ENCODE peak calls at places on chromosomes 7 and 10, in six cellular contexts. One of them, this sample, is unnamed.

GRCh38 chr10:78688945-78689935 is 379.5 kb upstream of the ZMIZ1 start:
- DNase-seq in neural progenitor cell: peak; percentile 35
- DNase-seq in colonic mucosa: no peak
- DNase-seq in RWPE1: no peak
- DNase-seq in mammary epithelial cell: no peak
- DNase-seq in esophagus squamous epithelium: no peak
- DNase-seq in this sample: peak; percentile 53

GRCh38 chr10:61404771-61405170 is 48.4 kb downstream of the TMEM26 start:
- DNase-seq in neural progenitor cell: no peak
- DNase-seq in colonic mucosa: no peak
- DNase-seq in RWPE1: no peak
- DNase-seq in mammary epithelial cell: no peak
- DNase-seq in esophagus squamous epithelium: no peak
- DNase-seq in this sample: no peak

GRCh38 chr7:132065973-132066611 is 509.7 kb upstream of the PODXL start:
- DNase-seq in neural progenitor cell: peak; percentile 9
- DNase-seq in colonic mucosa: no peak
- DNase-seq in RWPE1: no peak
- DNase-seq in mammary epithelial cell: no peak
- DNase-seq in esophagus squamous epithelium: no peak
- DNase-seq in this sample: no peak

GRCh38 chr7:84181628-84182027 is 13.0 kb downstream of the SEMA3A start:
- DNase-seq in neural progenitor cell: no peak
- DNase-seq in colonic mucosa: no peak
- DNase-seq in RWPE1: no peak
- DNase-seq in mammary epithelial cell: no peak
- DNase-seq in esophagus squamous epithelium: no peak
- DNase-seq in this sample: no peak

GRCh38 chr10:74955796-74956195 is 129.4 kb downstream of the KAT6B start:
- DNase-seq in neural progenitor cell: no peak
- DNase-seq in colonic mucosa: no peak
- DNase-seq in RWPE1: no peak
- DNase-seq in mammary epithelial cell: no peak
- DNase-seq in esophagus squamous epithelium: no peak
- DNase-seq in this sample: no peak

GRCh38 chr7:138875794-138876193 is 77.8 kb upstream of the ATP6V0A4 start:
- DNase-seq in neural progenitor cell: no peak
- DNase-seq in colonic mucosa: no peak
- DNase-seq in RWPE1: no peak
- DNase-seq in mammary epithelial cell: peak; percentile 96
- DNase-seq in esophagus squamous epithelium: no peak
- DNase-seq in this sample: no peak

GRCh38 chr10:121702351-121703320 is 104.4 kb upstream of the FGFR2 start:
- DNase-seq in neural progenitor cell: no peak
- DNase-seq in colonic mucosa: no peak
- DNase-seq in RWPE1: peak; percentile 26
- DNase-seq in mammary epithelial cell: peak; percentile 80
- DNase-seq in esophagus squamous epithelium: no peak
- DNase-seq in this sample: no peak

GRCh38 chr7:55144333-55144954 is 125.6 kb downstream of the EGFR start:
- DNase-seq in neural progenitor cell: peak; percentile 35
- DNase-seq in colonic mucosa: no peak
- DNase-seq in RWPE1: no peak
- DNase-seq in mammary epithelial cell: no peak
- DNase-seq in esophagus squamous epithelium: no peak
- DNase-seq in this sample: no peak

GRCh38 chr7:74587435-74588126 is 69.9 kb upstream of the GTF2I start:
- DNase-seq in neural progenitor cell: peak; percentile 57
- DNase-seq in colonic mucosa: peak; percentile 89
- DNase-seq in RWPE1: peak; percentile 97
- DNase-seq in mammary epithelial cell: peak; percentile 79
- DNase-seq in esophagus squamous epithelium: no peak
- DNase-seq in this sample: peak; percentile 89

GRCh38 chr10:131573256-131574215 is 262.0 kb upstream of the TCERG1L start:
- DNase-seq in neural progenitor cell: no peak
- DNase-seq in colonic mucosa: peak; percentile 7
- DNase-seq in RWPE1: no peak
- DNase-seq in mammary epithelial cell: no peak
- DNase-seq in esophagus squamous epithelium: no peak
- DNase-seq in this sample: no peak

GRCh38 chr7:72405389-72405788 is 6.7 kb downstream of the CALN1 start:
- DNase-seq in neural progenitor cell: no peak
- DNase-seq in colonic mucosa: no peak
- DNase-seq in RWPE1: peak; percentile 21
- DNase-seq in mammary epithelial cell: peak; percentile 6
- DNase-seq in esophagus squamous epithelium: no peak
- DNase-seq in this sample: no peak

GRCh38 chr10:14583252-14583651 is 191.4 kb downstream of the FAM107B start:
- DNase-seq in neural progenitor cell: no peak
- DNase-seq in colonic mucosa: no peak
- DNase-seq in RWPE1: no peak
- DNase-seq in mammary epithelial cell: no peak
- DNase-seq in esophagus squamous epithelium: no peak
- DNase-seq in this sample: no peak

GRCh38 chr10:99784025-99784730 is 1.7 kb downstream of the ABCC2 start:
- DNase-seq in neural progenitor cell: no peak
- DNase-seq in colonic mucosa: no peak
- DNase-seq in RWPE1: no peak
- DNase-seq in mammary epithelial cell: peak; percentile 25
- DNase-seq in esophagus squamous epithelium: no peak
- DNase-seq in this sample: no peak

GRCh38 chr7:140697447-140698143 is 1.1 kb downstream of the NDUFB2 start:
- DNase-seq in neural progenitor cell: no peak
- DNase-seq in colonic mucosa: no peak
- DNase-seq in RWPE1: peak; percentile 30
- DNase-seq in mammary epithelial cell: no peak
- DNase-seq in esophagus squamous epithelium: no peak
- DNase-seq in this sample: no peak

GRCh38 chr7:25805027-25805687 is 346.8 kb upstream of the NFE2L3 start:
- DNase-seq in neural progenitor cell: no peak
- DNase-seq in colonic mucosa: no peak
- DNase-seq in RWPE1: peak; percentile 30
- DNase-seq in mammary epithelial cell: peak; percentile 42
- DNase-seq in esophagus squamous epithelium: no peak
- DNase-seq in this sample: peak; percentile 32

GRCh38 chr10:100184426-100185219 is 1.2 kb downstream of the ERLIN1 start:
- DNase-seq in neural progenitor cell: peak; percentile 45
- DNase-seq in colonic mucosa: peak; percentile 33
- DNase-seq in RWPE1: peak; percentile 13
- DNase-seq in mammary epithelial cell: peak; percentile 8
- DNase-seq in esophagus squamous epithelium: no peak
- DNase-seq in this sample: no peak

GRCh38 chr7:87513735-87514319 is 38.3 kb upstream of the ABCB4 start:
- DNase-seq in neural progenitor cell: peak; percentile 28
- DNase-seq in colonic mucosa: no peak
- DNase-seq in RWPE1: no peak
- DNase-seq in mammary epithelial cell: no peak
- DNase-seq in esophagus squamous epithelium: no peak
- DNase-seq in this sample: no peak

GRCh38 chr7:40311307-40311706 is 176.5 kb downstream of the SUGCT start:
- DNase-seq in neural progenitor cell: no peak
- DNase-seq in colonic mucosa: no peak
- DNase-seq in RWPE1: no peak
- DNase-seq in mammary epithelial cell: no peak
- DNase-seq in esophagus squamous epithelium: no peak
- DNase-seq in this sample: no peak

GRCh38 chr7:29562307-29562706 is 1.3 kb upstream of the PRR15 start:
- DNase-seq in neural progenitor cell: no peak
- DNase-seq in colonic mucosa: peak; percentile 35
- DNase-seq in RWPE1: no peak
- DNase-seq in mammary epithelial cell: no peak
- DNase-seq in esophagus squamous epithelium: no peak
- DNase-seq in this sample: no peak

GRCh38 chr7:129664029-129665012 is 52.8 kb downstream of the NRF1 start:
- DNase-seq in neural progenitor cell: peak; percentile 27
- DNase-seq in colonic mucosa: no peak
- DNase-seq in RWPE1: peak; percentile 34
- DNase-seq in mammary epithelial cell: peak; percentile 48
- DNase-seq in esophagus squamous epithelium: no peak
- DNase-seq in this sample: no peak

GRCh38 chr10:59709472-59710125 is at the start of gene SLC16A9:
- DNase-seq in neural progenitor cell: peak; percentile 89
- DNase-seq in colonic mucosa: peak; percentile 86
- DNase-seq in RWPE1: peak; percentile 42
- DNase-seq in mammary epithelial cell: peak; percentile 66
- DNase-seq in esophagus squamous epithelium: no peak
- DNase-seq in this sample: peak; percentile 77

GRCh38 chr7:23530901-23531793 is 634 bp downstream of the TRA2A start:
- DNase-seq in neural progenitor cell: peak; percentile 72
- DNase-seq in colonic mucosa: peak; percentile 65
- DNase-seq in RWPE1: peak; percentile 63
- DNase-seq in mammary epithelial cell: peak; percentile 67
- DNase-seq in esophagus squamous epithelium: no peak
- DNase-seq in this sample: no peak

GRCh38 chr7:44050915-44051560 is 6.5 kb downstream of the DBNL start:
- DNase-seq in neural progenitor cell: no peak
- DNase-seq in colonic mucosa: no peak
- DNase-seq in RWPE1: no peak
- DNase-seq in mammary epithelial cell: no peak
- DNase-seq in esophagus squamous epithelium: no peak
- DNase-seq in this sample: peak; percentile 12

GRCh38 chr7:106116162-106116704 is 4.1 kb upstream of the SYPL1 start:
- DNase-seq in neural progenitor cell: no peak
- DNase-seq in colonic mucosa: no peak
- DNase-seq in RWPE1: no peak
- DNase-seq in mammary epithelial cell: peak; percentile 11
- DNase-seq in esophagus squamous epithelium: no peak
- DNase-seq in this sample: no peak

GRCh38 chr7:135708041-135708440 is 19.9 kb downstream of the SLC13A4 start:
- DNase-seq in neural progenitor cell: no peak
- DNase-seq in colonic mucosa: no peak
- DNase-seq in RWPE1: no peak
- DNase-seq in mammary epithelial cell: no peak
- DNase-seq in esophagus squamous epithelium: no peak
- DNase-seq in this sample: no peak

DNA sequence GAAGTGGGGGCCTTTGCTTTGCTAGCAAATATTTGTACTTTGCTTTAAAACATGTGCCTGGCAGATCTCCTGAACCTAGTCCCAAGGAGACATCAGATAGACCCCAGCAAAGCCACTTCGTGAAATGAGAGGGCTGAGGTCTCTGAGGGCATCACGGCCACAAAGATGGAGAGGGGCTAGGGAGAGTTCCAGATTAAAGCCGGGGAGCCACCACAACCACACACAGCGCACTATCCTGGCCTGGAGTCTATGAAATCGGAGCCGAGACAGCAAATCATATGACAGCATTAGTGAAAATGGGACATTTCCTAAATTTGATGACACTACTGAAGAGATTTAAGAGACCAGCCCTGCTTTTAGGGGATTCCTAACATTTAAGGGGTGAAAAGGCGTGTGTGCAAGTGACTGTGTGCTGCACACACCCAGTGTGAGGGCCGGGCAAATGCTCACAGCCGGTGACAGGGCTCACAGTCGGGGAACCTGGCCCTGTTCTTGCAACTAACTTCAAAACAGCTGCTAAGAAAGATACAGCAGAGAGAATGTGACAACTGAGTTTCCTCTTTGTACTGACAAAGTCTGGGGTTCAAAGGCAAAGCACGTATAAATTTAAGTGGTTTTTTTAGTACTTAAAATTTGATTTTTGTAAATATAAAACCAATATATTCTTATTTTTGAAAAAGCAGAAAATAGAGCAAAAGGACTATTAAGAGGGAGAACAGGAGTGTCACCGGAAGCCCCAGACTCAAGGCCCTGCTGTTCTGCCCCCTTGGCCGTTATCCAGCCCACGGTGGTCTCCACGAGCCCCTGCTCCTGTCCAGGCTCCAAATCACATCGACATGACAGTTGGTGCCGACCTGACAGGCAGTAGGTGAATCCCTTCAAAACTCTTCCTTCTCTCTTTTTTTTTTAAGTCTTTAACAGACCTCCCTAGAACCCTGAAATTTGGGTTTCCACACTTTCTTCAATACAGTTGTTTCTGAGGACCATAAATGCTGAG is 49.5 kb downstream of the VIPR2 start:
- DNase-seq in neural progenitor cell: no peak
- DNase-seq in colonic mucosa: no peak
- DNase-seq in RWPE1: no peak
- DNase-seq in mammary epithelial cell: no peak
- DNase-seq in esophagus squamous epithelium: no peak
- DNase-seq in this sample: no peak
- H3K27ac ChIP-seq in neural progenitor cell: no peak overlapping the region
- H3K27ac ChIP-seq in colonic mucosa: no peak overlapping the region
- H3K27ac ChIP-seq in RWPE1: no peak overlapping the region
- H3K27ac ChIP-seq in mammary epithelial cell: no peak overlapping the region
- H3K27ac ChIP-seq in esophagus squamous epithelium: no peak overlapping the region
- H3K27ac ChIP-seq in this sample: no peak overlapping the region

GRCh38 chr10:71825217-71825616 is 25.8 kb downstream of the PSAP start:
- DNase-seq in neural progenitor cell: no peak
- DNase-seq in colonic mucosa: no peak
- DNase-seq in RWPE1: no peak
- DNase-seq in mammary epithelial cell: no peak
- DNase-seq in esophagus squamous epithelium: no peak
- DNase-seq in this sample: no peak
- TF ChIP-seq CTCF in neural progenitor cell: no peak
- TF ChIP-seq CTCF in colonic mucosa: no peak
- TF ChIP-seq CTCF in RWPE1: no peak
- TF ChIP-seq CTCF in mammary epithelial cell: no peak
- TF ChIP-seq CTCF in esophagus squamous epithelium: no peak
- TF ChIP-seq CTCF in this sample: no peak

DNA sequence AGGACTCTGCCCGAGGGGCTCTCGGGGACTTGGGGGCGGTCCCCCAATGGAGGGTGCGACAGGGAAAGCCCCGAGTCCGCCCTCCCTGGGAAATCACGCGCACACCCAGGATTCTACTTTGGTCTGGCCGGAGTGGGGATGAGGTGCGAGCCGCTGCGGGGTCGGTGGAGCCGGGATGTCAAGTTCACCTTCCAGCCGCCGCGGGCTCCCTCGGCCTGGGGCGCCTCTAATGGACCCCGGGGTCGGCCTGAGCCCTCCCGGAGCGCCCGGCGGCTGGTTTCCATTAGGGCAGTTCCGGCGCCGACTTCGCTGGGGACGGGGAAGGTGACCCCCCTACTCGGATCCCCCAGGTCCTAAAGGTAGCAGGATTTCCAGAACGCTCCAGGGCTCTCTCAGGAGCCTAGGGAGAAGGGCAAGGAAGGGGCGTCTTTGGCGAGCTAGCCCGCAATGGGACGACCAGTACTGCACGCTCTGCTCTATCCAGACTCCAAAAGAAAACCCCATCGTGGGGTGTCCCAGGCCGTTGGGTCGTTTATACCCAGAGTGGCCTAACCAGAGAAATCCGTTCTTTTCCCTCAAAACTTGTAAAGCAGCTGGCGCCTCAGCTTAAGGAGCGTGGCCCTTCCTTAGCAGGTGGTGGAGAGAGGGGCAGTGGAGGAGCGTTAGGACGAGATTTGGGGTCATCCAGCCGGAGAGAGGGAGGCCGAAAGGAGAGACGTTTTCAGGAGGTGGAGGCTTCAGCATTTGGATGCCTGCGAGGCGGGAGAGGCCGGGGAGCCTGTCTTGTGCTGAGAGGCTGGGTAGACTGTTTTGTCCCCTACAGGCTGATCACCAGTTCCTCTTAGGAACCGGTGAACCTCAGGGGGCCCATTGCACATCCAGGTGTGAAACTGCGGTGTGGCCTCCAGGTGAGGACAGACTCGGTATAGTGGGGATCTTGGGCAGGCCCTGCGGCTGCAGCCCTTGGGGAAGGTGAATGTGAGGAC is 860 bp upstream of the WDR86 start:
- DNase-seq in neural progenitor cell: peak; percentile 71
- DNase-seq in colonic mucosa: no peak
- DNase-seq in RWPE1: no peak
- DNase-seq in mammary epithelial cell: no peak
- DNase-seq in esophagus squamous epithelium: no peak
- DNase-seq in this sample: no peak
- H3K27ac ChIP-seq in neural progenitor cell: no peak overlapping the region
- H3K27ac ChIP-seq in colonic mucosa: no peak overlapping the region
- H3K27ac ChIP-seq in RWPE1: no peak overlapping the region
- H3K27ac ChIP-seq in mammary epithelial cell: no peak overlapping the region
- H3K27ac ChIP-seq in esophagus squamous epithelium: peak overlapping the region; percentile 83
- H3K27ac ChIP-seq in this sample: peak overlapping the region; percentile 70

GRCh38 chr10:5948999-5949759 is 28.2 kb downstream of the IL15RA start:
- DNase-seq in neural progenitor cell: peak; percentile 71
- DNase-seq in colonic mucosa: peak; percentile 70
- DNase-seq in RWPE1: peak; percentile 50
- DNase-seq in mammary epithelial cell: peak; percentile 55
- DNase-seq in esophagus squamous epithelium: no peak
- DNase-seq in this sample: peak; percentile 75
- TF ChIP-seq CTCF in neural progenitor cell: peak; percentile 65
- TF ChIP-seq CTCF in colonic mucosa: peak; percentile 48
- TF ChIP-seq CTCF in RWPE1: no peak
- TF ChIP-seq CTCF in mammary epithelial cell: peak; percentile 54
- TF ChIP-seq CTCF in esophagus squamous epithelium: peak; percentile 20
- TF ChIP-seq CTCF in this sample: peak; percentile 45